ENCODE peak calls at places on chromosomes 3 and 15, in six cellular contexts. F is activated CD4-positive, alpha-beta T cell treated with anti-CD3 and anti-CD28 coated beads, Interleukin-2, amount 10 ng/mL, durations not matched to agents 7 days and 5 days; B is HCEC 1CT; M is epithelial cell of prostate; S is Kasumi-1; Q is stimulated activated CD4-positive, alpha-beta T cell treated with anti-CD3 and anti-CD28 coated beads, Interleukin-4, amount 100 ng/mL, for 24 hours. U is an unnamed sample.
A peak's percentile ranks its signal among the peaks of the same experiment; 100 is the strongest.

GRCh38 chr3:73563896-73564582 is 60.7 kb downstream of the PDZRN3 start:
- DNase-seq in F (no peak), B (peak; percentile 63), M (no peak), S (no peak), Q (no peak), U (no peak)

GRCh38 chr3:139774570-139775302 is 97.0 kb upstream of the NMNAT3 start:
- DNase-seq in F (no peak), B (no peak), M (no peak), S (no peak), Q (no peak), U (no peak)

GRCh38 chr3:47227678-47228077 is 54.9 kb downstream of the KIF9 start:
- DNase-seq in F (no peak), B (no peak), M (no peak), S (no peak), Q (no peak), U (no peak)

GRCh38 chr15:29911705-29912104 is 89.4 kb upstream of the TJP1 start:
- DNase-seq in F (no peak), B (no peak), M (no peak), S (no peak), Q (no peak), U (no peak)

GRCh38 chr3:184284696-184285095 is 8.9 kb downstream of the ECE2 start:
- DNase-seq in F (peak; percentile 38), B (peak; percentile 73), M (no peak), S (peak; percentile 62), Q (no peak), U (peak; percentile 6)

GRCh38 chr3:57959407-57960173 is 48.6 kb upstream of the FLNB start:
- DNase-seq in F (no peak), B (peak; percentile 49), M (no peak), S (peak; percentile 49), Q (no peak), U (no peak)

GRCh38 chr15:65409284-65409631 is 13.5 kb downstream of the IGDCC4 start:
- DNase-seq in F (no peak), B (peak; percentile 98), M (no peak), S (no peak), Q (no peak), U (peak; percentile 95)

GRCh38 chr15:86444527-86444926 is 364.9 kb downstream of the AGBL1 start:
- DNase-seq in F (no peak), B (no peak), M (no peak), S (no peak), Q (no peak), U (no peak)

GRCh38 chr3:51371943-51372557 is 13.0 kb upstream of the MANF start:
- DNase-seq in F (peak; percentile 73), B (peak; percentile 47), M (no peak), S (peak; percentile 76), Q (peak; percentile 65), U (peak; percentile 32)

GRCh38 chr3:105401691-105402149 is 35.0 kb downstream of the ALCAM start:
- DNase-seq in F (no peak), B (peak; percentile 52), M (peak; percentile 33), S (no peak), Q (no peak), U (peak; percentile 75)

GRCh38 chr3:31008986-31009385 is 114.5 kb upstream of the GADL1 start:
- DNase-seq in F (no peak), B (peak; percentile 36), M (peak; percentile 92), S (no peak), Q (no peak), U (no peak)

GRCh38 chr15:74399511-74400312 is 32.3 kb upstream of the CYP11A1 start:
- DNase-seq in F (peak; percentile 58), B (peak; percentile 88), M (no peak), S (peak; percentile 16), Q (peak; percentile 64), U (no peak)

GRCh38 chr3:57545636-57546268 is 1.6 kb upstream of the DNAH12 start:
- DNase-seq in F (no peak), B (no peak), M (no peak), S (no peak), Q (no peak), U (no peak)

GRCh38 chr3:33687406-33688010 is 30.5 kb downstream of the CLASP2 start:
- DNase-seq in F (no peak), B (peak; percentile 74), M (no peak), S (no peak), Q (no peak), U (no peak)

GRCh38 chr3:17805461-17805940 is 63.1 kb upstream of the TBC1D5 start:
- DNase-seq in F (no peak), B (no peak), M (no peak), S (no peak), Q (no peak), U (no peak)

GRCh38 chr3:62771331-62772097 is 103.7 kb downstream of the CADPS start:
- DNase-seq in F (no peak), B (no peak), M (no peak), S (no peak), Q (no peak), U (no peak)

GRCh38 chr3:184524981-184525336 is 36.6 kb upstream of the EPHB3 start:
- DNase-seq in F (peak; percentile 42), B (no peak), M (no peak), S (peak; percentile 65), Q (no peak), U (no peak)

GRCh38 chr15:29844290-29844903 is 22.1 kb upstream of the TJP1 start:
- DNase-seq in F (no peak), B (peak; percentile 78), M (peak; percentile 84), S (no peak), Q (no peak), U (no peak)

GRCh38 chr3:182284793-182285192 is 508.5 kb upstream of the ATP11B start:
- DNase-seq in F (no peak), B (no peak), M (peak; percentile 26), S (no peak), Q (no peak), U (no peak)

GRCh38 chr3:99710094-99710493 is 71.7 kb downstream of the COL8A1 start:
- DNase-seq in F (no peak), B (no peak), M (no peak), S (no peak), Q (no peak), U (no peak)

GRCh38 chr15:99029358-99029871 is 21.8 kb upstream of the PGPEP1L start:
- DNase-seq in F (no peak), B (no peak), M (no peak), S (no peak), Q (no peak), U (no peak)

GRCh38 chr15:73941871-73942635 is 15.8 kb downstream of the LOXL1 start:
- DNase-seq in F (peak; percentile 22), B (no peak), M (no peak), S (no peak), Q (no peak), U (no peak)

GRCh38 chr3:103388214-103388613 is 953.4 kb downstream of the ZPLD1 start:
- DNase-seq in F (no peak), B (peak; percentile 34), M (no peak), S (no peak), Q (no peak), U (no peak)

GRCh38 chr3:150410311-150411105 is 2.4 kb downstream of the TSC22D2 start:
- DNase-seq in F (peak; percentile 42), B (no peak), M (no peak), S (peak; percentile 24), Q (peak; percentile 20), U (no peak)

U was measured in epithelial cell of proximal tubule.